ENCODE peak calls at places on chromosomes 3 and 15, in ten cellular contexts. One of them, this sample, is unnamed.

GRCh38 chr15:100818927-100819326 is 60.7 kb upstream of the ALDH1A3 start:
- DNase-seq in NCI-H460: no peak
- DNase-seq in GM10248: no peak
- DNase-seq in adrenal gland: peak; percentile 54
- DNase-seq in LHCN-M2: no peak
- DNase-seq in MV-4-11: no peak
- DNase-seq in central memory CD4-positive, alpha-beta T cell: no peak
- DNase-seq in NCI-H146: no peak
- DNase-seq in aorta: no peak
- DNase-seq in amniotic stem cell: peak; percentile 18
- DNase-seq in this sample: no peak

GRCh38 chr3:123535580-123535979 is 49.3 kb downstream of the HACD2 start:
- DNase-seq in LHCN-M2: peak; percentile 54
- DNase-seq in NCI-H460: no peak
- DNase-seq in GM10248: no peak
- DNase-seq in aorta: no peak
- DNase-seq in amniotic stem cell: no peak
- DNase-seq in central memory CD4-positive, alpha-beta T cell: no peak
- DNase-seq in adrenal gland: no peak
- DNase-seq in MV-4-11: no peak
- DNase-seq in NCI-H146: no peak
- DNase-seq in this sample: no peak

GRCh38 chr15:50134524-50135024 is 15.5 kb upstream of the ATP8B4 start:
- DNase-seq in aorta: no peak
- DNase-seq in MV-4-11: peak; percentile 96
- DNase-seq in LHCN-M2: peak; percentile 95
- DNase-seq in NCI-H146: no peak
- DNase-seq in central memory CD4-positive, alpha-beta T cell: no peak
- DNase-seq in NCI-H460: no peak
- DNase-seq in amniotic stem cell: no peak
- DNase-seq in GM10248: no peak
- DNase-seq in adrenal gland: no peak
- DNase-seq in this sample: peak; percentile 23

GRCh38 chr3:169604568-169604967 is 58.9 kb downstream of the MECOM start:
- DNase-seq in aorta: no peak
- DNase-seq in NCI-H460: no peak
- DNase-seq in LHCN-M2: peak; percentile 20
- DNase-seq in GM10248: no peak
- DNase-seq in amniotic stem cell: no peak
- DNase-seq in adrenal gland: no peak
- DNase-seq in NCI-H146: no peak
- DNase-seq in central memory CD4-positive, alpha-beta T cell: no peak
- DNase-seq in MV-4-11: no peak
- DNase-seq in this sample: no peak

GRCh38 chr15:69232144-69232543 is 66.6 kb upstream of the PAQR5 start:
- DNase-seq in amniotic stem cell: no peak
- DNase-seq in NCI-H146: no peak
- DNase-seq in aorta: no peak
- DNase-seq in NCI-H460: no peak
- DNase-seq in adrenal gland: no peak
- DNase-seq in central memory CD4-positive, alpha-beta T cell: no peak
- DNase-seq in MV-4-11: no peak
- DNase-seq in LHCN-M2: peak; percentile 45
- DNase-seq in GM10248: no peak
- DNase-seq in this sample: no peak

GRCh38 chr3:158713094-158713499 is 19.2 kb downstream of the RARRES1 start:
- DNase-seq in NCI-H146: no peak
- DNase-seq in amniotic stem cell: no peak
- DNase-seq in LHCN-M2: no peak
- DNase-seq in GM10248: no peak
- DNase-seq in adrenal gland: peak; percentile 47
- DNase-seq in central memory CD4-positive, alpha-beta T cell: no peak
- DNase-seq in aorta: no peak
- DNase-seq in MV-4-11: no peak
- DNase-seq in NCI-H460: no peak
- DNase-seq in this sample: no peak

GRCh38 chr3:123524987-123525386 is 59.9 kb downstream of the HACD2 start:
- DNase-seq in aorta: no peak
- DNase-seq in GM10248: no peak
- DNase-seq in MV-4-11: no peak
- DNase-seq in adrenal gland: no peak
- DNase-seq in amniotic stem cell: no peak
- DNase-seq in NCI-H460: no peak
- DNase-seq in NCI-H146: no peak
- DNase-seq in central memory CD4-positive, alpha-beta T cell: no peak
- DNase-seq in LHCN-M2: no peak
- DNase-seq in this sample: no peak

GRCh38 chr15:82894971-82895520 is 57.5 kb downstream of the HOMER2 start:
- DNase-seq in GM10248: no peak
- DNase-seq in adrenal gland: no peak
- DNase-seq in NCI-H146: no peak
- DNase-seq in central memory CD4-positive, alpha-beta T cell: no peak
- DNase-seq in LHCN-M2: peak; percentile 89
- DNase-seq in MV-4-11: no peak
- DNase-seq in NCI-H460: no peak
- DNase-seq in amniotic stem cell: no peak
- DNase-seq in aorta: no peak
- DNase-seq in this sample: no peak

GRCh38 chr3:52195297-52195597 is 2.7 kb upstream of the ALAS1 start:
- DNase-seq in amniotic stem cell: no peak
- DNase-seq in MV-4-11: no peak
- DNase-seq in aorta: no peak
- DNase-seq in adrenal gland: no peak
- DNase-seq in NCI-H460: no peak
- DNase-seq in NCI-H146: no peak
- DNase-seq in central memory CD4-positive, alpha-beta T cell: no peak
- DNase-seq in LHCN-M2: no peak
- DNase-seq in GM10248: no peak
- DNase-seq in this sample: no peak

GRCh38 chr15:70188286-70188685 is 90.6 kb upstream of the TLE3 start:
- DNase-seq in amniotic stem cell: no peak
- DNase-seq in aorta: peak; percentile 45
- DNase-seq in GM10248: no peak
- DNase-seq in MV-4-11: no peak
- DNase-seq in LHCN-M2: no peak
- DNase-seq in central memory CD4-positive, alpha-beta T cell: no peak
- DNase-seq in adrenal gland: no peak
- DNase-seq in NCI-H460: no peak
- DNase-seq in NCI-H146: no peak
- DNase-seq in this sample: no peak

GRCh38 chr3:63333815-63334214 is 55.7 kb downstream of the SYNPR start:
- DNase-seq in LHCN-M2: no peak
- DNase-seq in amniotic stem cell: no peak
- DNase-seq in MV-4-11: no peak
- DNase-seq in adrenal gland: no peak
- DNase-seq in central memory CD4-positive, alpha-beta T cell: no peak
- DNase-seq in GM10248: no peak
- DNase-seq in NCI-H146: peak; percentile 26
- DNase-seq in NCI-H460: no peak
- DNase-seq in aorta: no peak
- DNase-seq in this sample: no peak

GRCh38 chr3:28286595-28286994 is 45.2 kb downstream of the CMC1 start:
- DNase-seq in amniotic stem cell: no peak
- DNase-seq in aorta: no peak
- DNase-seq in NCI-H146: peak; percentile 7
- DNase-seq in NCI-H460: peak; percentile 31
- DNase-seq in central memory CD4-positive, alpha-beta T cell: peak; percentile 20
- DNase-seq in MV-4-11: peak; percentile 75
- DNase-seq in GM10248: peak; percentile 15
- DNase-seq in adrenal gland: no peak
- DNase-seq in LHCN-M2: peak; percentile 38
- DNase-seq in this sample: peak; percentile 52

GRCh38 chr3:127820221-127820870 is 2.0 kb downstream of the MGLL start:
- DNase-seq in adrenal gland: no peak
- DNase-seq in NCI-H146: no peak
- DNase-seq in amniotic stem cell: no peak
- DNase-seq in GM10248: no peak
- DNase-seq in MV-4-11: peak; percentile 39
- DNase-seq in LHCN-M2: peak; percentile 39
- DNase-seq in NCI-H460: no peak
- DNase-seq in aorta: no peak
- DNase-seq in central memory CD4-positive, alpha-beta T cell: no peak
- DNase-seq in this sample: peak; percentile 66

GRCh38 chr3:99638244-99638948 is at the start of gene COL8A1:
- DNase-seq in GM10248: no peak
- DNase-seq in central memory CD4-positive, alpha-beta T cell: no peak
- DNase-seq in amniotic stem cell: no peak
- DNase-seq in MV-4-11: no peak
- DNase-seq in adrenal gland: peak; percentile 24
- DNase-seq in NCI-H146: no peak
- DNase-seq in NCI-H460: peak; percentile 65
- DNase-seq in aorta: peak; percentile 93
- DNase-seq in LHCN-M2: peak; percentile 81
- DNase-seq in this sample: no peak

GRCh38 chr15:51234181-51234927 is 104.0 kb downstream of the CYP19A1 start:
- DNase-seq in aorta: no peak
- DNase-seq in NCI-H146: no peak
- DNase-seq in MV-4-11: no peak
- DNase-seq in adrenal gland: no peak
- DNase-seq in NCI-H460: no peak
- DNase-seq in central memory CD4-positive, alpha-beta T cell: no peak
- DNase-seq in LHCN-M2: no peak
- DNase-seq in GM10248: peak; percentile 29
- DNase-seq in amniotic stem cell: no peak
- DNase-seq in this sample: no peak

GRCh38 chr3:101262393-101263240 is 57.8 kb downstream of the IMPG2 start:
- DNase-seq in aorta: no peak
- DNase-seq in adrenal gland: no peak
- DNase-seq in GM10248: no peak
- DNase-seq in central memory CD4-positive, alpha-beta T cell: no peak
- DNase-seq in MV-4-11: no peak
- DNase-seq in NCI-H460: no peak
- DNase-seq in amniotic stem cell: no peak
- DNase-seq in LHCN-M2: no peak
- DNase-seq in NCI-H146: no peak
- DNase-seq in this sample: no peak

GRCh38 chr3:185216587-185216918 is 37.3 kb downstream of the EHHADH start:
- DNase-seq in central memory CD4-positive, alpha-beta T cell: no peak
- DNase-seq in NCI-H460: no peak
- DNase-seq in LHCN-M2: no peak
- DNase-seq in adrenal gland: peak; percentile 64
- DNase-seq in aorta: peak; percentile 70
- DNase-seq in amniotic stem cell: no peak
- DNase-seq in GM10248: no peak
- DNase-seq in NCI-H146: no peak
- DNase-seq in MV-4-11: no peak
- DNase-seq in this sample: no peak

GRCh38 chr15:71048913-71049675 is 66.2 kb upstream of the THSD4 start:
- DNase-seq in MV-4-11: no peak
- DNase-seq in NCI-H460: no peak
- DNase-seq in aorta: no peak
- DNase-seq in GM10248: no peak
- DNase-seq in NCI-H146: no peak
- DNase-seq in LHCN-M2: peak; percentile 85
- DNase-seq in central memory CD4-positive, alpha-beta T cell: no peak
- DNase-seq in amniotic stem cell: peak; percentile 63
- DNase-seq in adrenal gland: no peak
- DNase-seq in this sample: no peak

GRCh38 chr15:97955040-97955439 is 5.5 kb upstream of the ARRDC4 start:
- DNase-seq in amniotic stem cell: no peak
- DNase-seq in LHCN-M2: no peak
- DNase-seq in GM10248: no peak
- DNase-seq in adrenal gland: no peak
- DNase-seq in NCI-H146: peak; percentile 8
- DNase-seq in aorta: no peak
- DNase-seq in central memory CD4-positive, alpha-beta T cell: no peak
- DNase-seq in MV-4-11: no peak
- DNase-seq in NCI-H460: no peak
- DNase-seq in this sample: no peak

GRCh38 chr15:80679167-80679804 is 15.8 kb upstream of the ABHD17C start:
- DNase-seq in amniotic stem cell: no peak
- DNase-seq in central memory CD4-positive, alpha-beta T cell: no peak
- DNase-seq in LHCN-M2: no peak
- DNase-seq in GM10248: no peak
- DNase-seq in MV-4-11: no peak
- DNase-seq in aorta: no peak
- DNase-seq in NCI-H460: no peak
- DNase-seq in adrenal gland: no peak
- DNase-seq in NCI-H146: no peak
- DNase-seq in this sample: no peak

GRCh38 chr15:67042490-67043181 is 22.8 kb upstream of the SMAD3 start:
- DNase-seq in MV-4-11: peak; percentile 29
- DNase-seq in aorta: peak; percentile 28
- DNase-seq in NCI-H146: no peak
- DNase-seq in GM10248: no peak
- DNase-seq in amniotic stem cell: no peak
- DNase-seq in LHCN-M2: no peak
- DNase-seq in NCI-H460: no peak
- DNase-seq in adrenal gland: no peak
- DNase-seq in central memory CD4-positive, alpha-beta T cell: no peak
- DNase-seq in this sample: no peak

GRCh38 chr15:68614621-68615035 is 35.8 kb downstream of the CORO2B start:
- DNase-seq in MV-4-11: no peak
- DNase-seq in adrenal gland: peak; percentile 27
- DNase-seq in amniotic stem cell: no peak
- DNase-seq in NCI-H460: no peak
- DNase-seq in GM10248: no peak
- DNase-seq in central memory CD4-positive, alpha-beta T cell: no peak
- DNase-seq in NCI-H146: no peak
- DNase-seq in aorta: no peak
- DNase-seq in LHCN-M2: no peak
- DNase-seq in this sample: no peak

GRCh38 chr15:75517233-75517632 is 61.9 kb downstream of the PTPN9 start:
- DNase-seq in NCI-H146: no peak
- DNase-seq in aorta: no peak
- DNase-seq in MV-4-11: no peak
- DNase-seq in amniotic stem cell: no peak
- DNase-seq in LHCN-M2: no peak
- DNase-seq in NCI-H460: no peak
- DNase-seq in GM10248: no peak
- DNase-seq in central memory CD4-positive, alpha-beta T cell: no peak
- DNase-seq in adrenal gland: no peak
- DNase-seq in this sample: no peak

GRCh38 chr15:25435474-25436243 is 3.2 kb downstream of the UBE3A start:
- DNase-seq in LHCN-M2: no peak
- DNase-seq in amniotic stem cell: no peak
- DNase-seq in adrenal gland: no peak
- DNase-seq in MV-4-11: no peak
- DNase-seq in NCI-H146: no peak
- DNase-seq in NCI-H460: no peak
- DNase-seq in central memory CD4-positive, alpha-beta T cell: no peak
- DNase-seq in GM10248: no peak
- DNase-seq in aorta: no peak
- DNase-seq in this sample: no peak

GRCh38 chr3:88142094-88142624 is 7.6 kb upstream of the C3orf38 start:
- DNase-seq in NCI-H146: no peak
- DNase-seq in central memory CD4-positive, alpha-beta T cell: no peak
- DNase-seq in GM10248: no peak
- DNase-seq in NCI-H460: no peak
- DNase-seq in MV-4-11: no peak
- DNase-seq in adrenal gland: no peak
- DNase-seq in amniotic stem cell: no peak
- DNase-seq in LHCN-M2: peak; percentile 70
- DNase-seq in aorta: no peak
- DNase-seq in this sample: no peak

GRCh38 chr15:70526221-70526973 is 237.0 kb downstream of the UACA start:
- DNase-seq in amniotic stem cell: peak; percentile 70
- DNase-seq in central memory CD4-positive, alpha-beta T cell: no peak
- DNase-seq in aorta: no peak
- DNase-seq in GM10248: peak; percentile 37
- DNase-seq in NCI-H146: peak; percentile 90
- DNase-seq in NCI-H460: no peak
- DNase-seq in adrenal gland: no peak
- DNase-seq in LHCN-M2: peak; percentile 85
- DNase-seq in MV-4-11: peak; percentile 65
- DNase-seq in this sample: no peak

GRCh38 chr15:51390932-51391432 is 49.5 kb downstream of the GLDN start:
- DNase-seq in MV-4-11: peak; percentile 41
- DNase-seq in NCI-H146: peak; percentile 38
- DNase-seq in adrenal gland: no peak
- DNase-seq in amniotic stem cell: no peak
- DNase-seq in NCI-H460: no peak
- DNase-seq in GM10248: no peak
- DNase-seq in LHCN-M2: no peak
- DNase-seq in aorta: no peak
- DNase-seq in central memory CD4-positive, alpha-beta T cell: no peak
- DNase-seq in this sample: no peak

GRCh38 chr3:112734171-112734570 is 93.2 kb upstream of the CCDC80 start:
- DNase-seq in aorta: no peak
- DNase-seq in amniotic stem cell: no peak
- DNase-seq in NCI-H146: no peak
- DNase-seq in LHCN-M2: no peak
- DNase-seq in MV-4-11: no peak
- DNase-seq in NCI-H460: no peak
- DNase-seq in GM10248: no peak
- DNase-seq in adrenal gland: no peak
- DNase-seq in central memory CD4-positive, alpha-beta T cell: no peak
- DNase-seq in this sample: no peak

This sample was measured in GF-D8.